ENCODE peak calls at places on chromosomes 4 and X, in four cellular contexts. X, B, R and V are unnamed samples.

GRCh38 chr4:60981534-60981933 is 218.6 kb upstream of the ADGRL3 start:
- DNase-seq in X (no peak), B (no peak), R (no peak), V (no peak)

GRCh38 chr4:117983541-117984451 is 50.5 kb upstream of the NDST3 start:
- DNase-seq in X (peak; percentile 89), B (no peak), R (no peak), V (no peak)

GRCh38 chr4:133403913-133404312 is 254.8 kb downstream of the PCDH10 start:
- DNase-seq in X (no peak), B (no peak), R (no peak), V (no peak)

GRCh38 chr4:74033721-74034120 is 4.8 kb downstream of the CXCL3 start:
- DNase-seq in X (peak; percentile 68), B (no peak), R (no peak), V (no peak)

GRCh38 chrX:1649623-1650022 is 34.8 kb downstream of the ASMT start:
- DNase-seq in X (no peak), B (no peak), R (no peak), V (no peak)

GRCh38 chr4:153620352-153620751 is 63.7 kb upstream of the TLR2 start:
- DNase-seq in X (no peak), B (no peak), R (no peak), V (no peak)

GRCh38 chr4:138671106-138671505 is 344.5 kb upstream of the NOCT start:
- DNase-seq in X (no peak), B (no peak), R (no peak), V (no peak)

GRCh38 chr4:82357640-82358039 is 16.2 kb downstream of the HNRNPD start:
- DNase-seq in X (no peak), B (no peak), R (no peak), V (no peak)

GRCh38 chr4:24693636-24694035 is 101.7 kb upstream of the SOD3 start:
- DNase-seq in X (no peak), B (no peak), R (no peak), V (no peak)

GRCh38 chr4:110071466-110071865 is 126.9 kb downstream of the ELOVL6 start:
- DNase-seq in X (no peak), B (no peak), R (no peak), V (no peak)

GRCh38 chr4:17232575-17233253 is 279.2 kb downstream of the QDPR start:
- DNase-seq in X (peak; percentile 37), B (no peak), R (no peak), V (no peak)

GRCh38 chr4:151801547-151802516 is 41.0 kb upstream of the GATB start:
- DNase-seq in X (peak; percentile 41), B (peak; percentile 46), R (no peak), V (no peak)

GRCh38 chrX:113212052-113212451 is 371.4 kb upstream of the AMOT start:
- DNase-seq in X (no peak), B (no peak), R (no peak), V (no peak)

GRCh38 chrX:41912922-41913321 is 10.4 kb downstream of the CASK start:
- DNase-seq in X (no peak), B (no peak), R (no peak), V (no peak)

GRCh38 chrX:77749695-77750094 is 36.3 kb downstream of the ATRX start:
- DNase-seq in X (peak; percentile 42), B (no peak), R (no peak), V (no peak)

GRCh38 chr4:167550021-167550420 is 315.7 kb upstream of the SPOCK3 start:
- DNase-seq in X (no peak), B (no peak), R (no peak), V (no peak)

GRCh38 chr4:122117743-122118142 is 34.4 kb upstream of the BLTP1 start:
- DNase-seq in X (peak; percentile 87), B (no peak), R (no peak), V (no peak)

GRCh38 chrX:39813631-39814246 is 284.0 kb downstream of the BCOR start:
- DNase-seq in X (peak; percentile 36), B (no peak), R (peak; percentile 87), V (peak; percentile 80)

GRCh38 chr4:76430519-76431388 is 4.3 kb upstream of the SHROOM3 start:
- DNase-seq in X (peak; percentile 58), B (no peak), R (no peak), V (no peak)

GRCh38 chr4:2075171-2075986 is 16.3 kb downstream of the NAT8L start:
- DNase-seq in X (no peak), B (no peak), R (peak; percentile 43), V (peak; percentile 52)

GRCh38 chrX:129958814-129959492 is 23.5 kb upstream of the BCORL1 start:
- DNase-seq in X (no peak), B (no peak), R (no peak), V (no peak)

GRCh38 chr4:177461606-177462005 is 19.4 kb upstream of the AGA start:
- DNase-seq in X (peak; percentile 15), B (no peak), R (no peak), V (no peak)

GRCh38 chr4:15677507-15677988 is 4.1 kb upstream of the FAM200B start:
- DNase-seq in X (peak; percentile 52), B (no peak), R (no peak), V (no peak)